ENCODE peak calls at places on chromosomes 13 and 19, in nine cellular contexts. H is frontal cortex, G is nephron progenitor cell, E is Caki2, U is GOT3, M is activated B cell treated with CpG ODN at 0.5 μM for 24 hours, X is head of caudate nucleus, K is heart right ventricle, Y is HCEC 1CT. V is an unnamed sample.

GRCh38 chr19:6071840-6072239 is 38.5 kb downstream of the RFX2 start:
- DNase-seq in E (no peak), Y (no peak), G (no peak), M (no peak), U (no peak), X (no peak), H (no peak), K (no peak), V (no peak)

GRCh38 chr13:41411536-41411935 is 45.8 kb upstream of the RGCC start:
- DNase-seq in G (peak), U (no peak), H (peak), X (peak), Y (peak), M (no peak), E (peak), K (no peak), V (peak)

GRCh38 chr19:38173324-38174041 is 50.5 kb downstream of the DPF1 start:
- DNase-seq in E (no peak), K (peak), M (no peak), U (peak), X (peak), Y (peak), G (no peak), H (peak), V (peak)

GRCh38 chr19:19256072-19256969 is 16.8 kb downstream of the TM6SF2 start:
- DNase-seq in G (no peak), X (peak), M (no peak), H (peak), K (no peak), E (peak), Y (no peak), U (no peak), V (no peak)

GRCh38 chr13:52374389-52374788 is 31.6 kb downstream of the THSD1 start:
- DNase-seq in G (no peak), E (no peak), X (no peak), M (no peak), H (no peak), K (no peak), Y (no peak), U (no peak), V (no peak)

GRCh38 chr13:34816543-34816942 is 125.5 kb upstream of the NBEA start:
- DNase-seq in K (no peak), U (no peak), Y (no peak), X (no peak), G (no peak), M (no peak), E (no peak), H (no peak), V (no peak)

GRCh38 chr19:12270854-12271253 is 23.8 kb downstream of the ZNF44 start:
- DNase-seq in U (no peak), M (no peak), G (no peak), E (no peak), X (no peak), Y (no peak), K (no peak), H (no peak), V (no peak)

GRCh38 chr13:97028441-97029299 is 34.4 kb upstream of the OXGR1 start:
- DNase-seq in G (peak), H (peak), Y (peak), E (peak), M (no peak), U (peak), K (no peak), X (peak), V (peak)

GRCh38 chr19:51131780-51132680 is 7.3 kb downstream of the SIGLEC9 start:
- DNase-seq in E (no peak), G (no peak), Y (no peak), K (peak), H (no peak), M (no peak), U (no peak), X (no peak), V (no peak)

GRCh38 chr19:34193876-34194275 is 21.6 kb downstream of the LSM14A start:
- DNase-seq in E (no peak), U (no peak), M (no peak), Y (no peak), K (no peak), X (no peak), G (no peak), H (no peak), V (no peak)

GRCh38 chr13:92938481-92939020 is 288.1 kb upstream of the GPC6 start:
- DNase-seq in Y (no peak), G (no peak), M (no peak), X (no peak), U (no peak), K (no peak), E (no peak), H (no peak), V (no peak)

V was measured in amygdala.